ENCODE peak calls at places on chromosome 11, in six cellular contexts. F, B, Z, Q, T and H are unnamed samples.

GRCh38 chr11:126465573-126466287 is 110.2 kb downstream of the ST3GAL4 start:
- DNase-seq in F (no peak), Z (peak; percentile 53), Q (no peak), T (no peak), B (no peak), H (no peak)

GRCh38 chr11:110250168-110250567 is 46.2 kb downstream of the RDX start:
- DNase-seq in F (no peak), Z (no peak), B (no peak), Q (no peak), T (no peak), H (no peak)

GRCh38 chr11:133966924-133967598 is 10.3 kb upstream of the IGSF9B start:
- DNase-seq in F (peak; percentile 22), Z (no peak), Q (no peak), T (peak; percentile 41), B (no peak), H (peak; percentile 39)

GRCh38 chr11:23903044-23903704 is 593.7 kb upstream of the LUZP2 start:
- DNase-seq in F (peak; percentile 60), Q (peak; percentile 82), B (peak; percentile 4), Z (no peak), T (no peak), H (no peak)

GRCh38 chr11:9072790-9073189 is 18.6 kb downstream of the SCUBE2 start:
- DNase-seq in Z (no peak), B (no peak), T (no peak), Q (no peak), F (no peak), H (no peak)

GRCh38 chr11:94175545-94175944 is 46.9 kb downstream of the PANX1 start:
- DNase-seq in Q (no peak), T (no peak), F (no peak), Z (no peak), B (no peak), H (no peak)

GRCh38 chr11:27392278-27392677 is 29.3 kb upstream of the CCDC34 start:
- DNase-seq in F (no peak), Q (no peak), Z (no peak), T (no peak), B (no peak), H (no peak)

GRCh38 chr11:63831326-63831725 is 7.6 kb upstream of the MARK2 start:
- DNase-seq in F (no peak), T (no peak), B (no peak), Q (no peak), Z (no peak), H (no peak)

GRCh38 chr11:108906329-108906728 is 241.5 kb downstream of the DDX10 start:
- DNase-seq in Z (no peak), B (peak; percentile 34), F (peak; percentile 47), Q (peak; percentile 97), T (no peak), H (no peak)

GRCh38 chr11:7609521-7609920 is 63.8 kb downstream of the CYB5R2 start:
- DNase-seq in T (no peak), Z (no peak), F (no peak), B (no peak), Q (no peak), H (no peak)

GRCh38 chr11:70210516-70210915 is 7.4 kb downstream of the FADD start:
- DNase-seq in F (no peak), T (no peak), Q (no peak), Z (no peak), B (no peak), H (no peak)

GRCh38 chr11:99614353-99614752 is 593.6 kb downstream of the CNTN5 start:
- DNase-seq in Z (no peak), F (no peak), Q (no peak), B (no peak), T (no peak), H (no peak)

GRCh38 chr11:87187930-87188329 is 150.2 kb downstream of the TMEM135 start:
- DNase-seq in T (no peak), F (no peak), Z (no peak), Q (no peak), B (no peak), H (no peak)

GRCh38 chr11:73335204-73335923 is 27.3 kb downstream of the ARHGEF17 start:
- DNase-seq in B (peak; percentile 68), Q (peak; percentile 88), F (peak; percentile 73), T (peak; percentile 86), Z (no peak), H (peak; percentile 82)

GRCh38 chr11:2930705-2931415 is 1.6 kb upstream of the PHLDA2 start:
- DNase-seq in T (peak; percentile 70), B (peak; percentile 68), F (peak; percentile 90), Q (peak; percentile 68), Z (peak; percentile 16), H (peak; percentile 60)

GRCh38 chr11:109062445-109062844 is 359.5 kb upstream of the C11orf87 start:
- DNase-seq in B (no peak), F (no peak), Z (no peak), T (no peak), Q (no peak), H (no peak)

GRCh38 chr11:64867748-64868462 is 10.5 kb downstream of the EHD1 start:
- DNase-seq in F (no peak), B (no peak), Z (no peak), Q (no peak), T (no peak), H (no peak)

GRCh38 chr11:9570313-9570712 is 3.2 kb upstream of the WEE1 start:
- DNase-seq in Q (no peak), T (no peak), F (no peak), B (no peak), Z (no peak), H (no peak)

GRCh38 chr11:73381589-73381988 is 5.4 kb downstream of the RELT start:
- DNase-seq in Z (no peak), B (no peak), F (no peak), Q (no peak), T (no peak), H (peak; percentile 50)

GRCh38 chr11:103585911-103586310 is 450.5 kb upstream of the DDI1 start:
- DNase-seq in Q (no peak), B (no peak), T (no peak), F (no peak), Z (no peak), H (no peak)

GRCh38 chr11:81112718-81113117 is 1620.9 kb downstream of the FAM181B start:
- DNase-seq in Z (no peak), F (no peak), B (no peak), Q (no peak), T (no peak), H (no peak)

GRCh38 chr11:107140988-107141387 is 122.7 kb upstream of the GUCY1A2 start:
- DNase-seq in Z (no peak), B (no peak), Q (no peak), T (no peak), F (no peak), H (no peak)

GRCh38 chr11:130979386-130979972 is 63.2 kb upstream of the SNX19 start:
- DNase-seq in B (no peak), Z (no peak), Q (peak; percentile 20), T (no peak), F (peak; percentile 23), H (peak; percentile 21)

GRCh38 chr11:56688554-56688953 is 10.3 kb upstream of the OR9G1 start:
- DNase-seq in B (no peak), Q (no peak), F (no peak), Z (no peak), T (no peak), H (no peak)

GRCh38 chr11:134727204-134727603 is 315.2 kb upstream of the B3GAT1 start:
- DNase-seq in Z (no peak), F (no peak), Q (no peak), B (no peak), T (peak; percentile 38), H (peak; percentile 51)

DNA sequence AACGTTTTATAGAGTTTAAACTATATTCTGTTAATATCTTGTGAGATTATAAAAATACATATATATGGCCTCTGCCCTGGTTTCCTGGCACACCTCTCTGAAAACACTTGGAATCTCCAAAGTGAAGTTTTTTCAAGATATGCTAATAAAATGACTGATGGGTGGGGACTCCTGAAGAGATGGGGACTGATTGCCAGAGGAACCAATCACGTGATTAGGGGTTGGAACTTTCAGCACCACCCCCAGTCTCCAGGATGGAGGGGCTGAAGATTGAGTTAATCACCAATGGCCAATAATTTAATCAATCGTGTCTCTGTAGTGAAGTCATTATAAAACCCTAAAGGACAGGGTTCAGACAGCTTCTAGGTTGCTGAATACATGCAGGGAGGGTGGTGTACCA is 37.4 kb downstream of the C11orf71 start:
- DNase-seq in B (no peak), Z (no peak), Q (no peak), T (no peak), F (no peak), H (no peak)
- TF ChIP-seq MYC in B (no peak), Z (no peak), Q (no peak), T (no peak), F (no peak), H (no peak)

GRCh38 chr11:33665666-33666065 is 35.0 kb downstream of the C11orf91 start:
- DNase-seq in F (no peak), Z (no peak), B (no peak), Q (no peak), T (no peak), H (no peak)
- TF ChIP-seq MYC in F (no peak), Z (no peak), B (no peak), Q (no peak), T (no peak), H (no peak)

GRCh38 chr11:125448136-125448535 is 47.9 kb downstream of the FEZ1 start:
- DNase-seq in B (no peak), Q (no peak), T (no peak), F (no peak), Z (no peak), H (no peak)
- TF ChIP-seq MYC in B (no peak), Q (no peak), T (no peak), F (no peak), Z (no peak), H (no peak)

GRCh38 chr11:66359662-66360087 is 11.9 kb downstream of the SLC29A2 start:
- DNase-seq in F (no peak), B (no peak), T (peak; percentile 78), Q (no peak), Z (no peak), H (peak; percentile 67)
- TF ChIP-seq MYC in F (no peak), B (no peak), T (no peak), Q (no peak), Z (no peak), H (no peak)

DNA sequence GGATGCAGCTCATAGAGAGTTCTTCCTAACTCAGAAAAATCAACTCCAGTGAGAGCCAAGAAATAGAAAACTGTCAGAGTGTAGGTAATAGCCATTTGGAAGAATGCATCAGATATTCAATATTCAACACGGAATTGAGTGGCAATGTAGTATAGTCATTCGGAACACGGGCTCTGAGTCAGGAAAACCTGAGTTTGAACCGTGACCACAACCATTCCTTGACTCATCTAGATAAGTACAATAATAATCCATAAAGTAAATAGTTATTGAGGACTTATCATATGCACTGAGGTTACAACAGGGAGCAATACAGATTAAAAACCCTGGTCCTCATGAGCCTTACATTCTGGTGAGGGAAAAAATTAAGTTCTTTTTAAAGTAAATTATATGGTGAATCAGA is 62.6 kb upstream of the PHF21A start:
- DNase-seq in B (no peak), Q (no peak), T (no peak), Z (no peak), F (no peak), H (no peak)
- TF ChIP-seq MYC in B (no peak), Q (no peak), T (no peak), Z (no peak), F (no peak), H (no peak)

GRCh38 chr11:12126352-12127019 is 16.1 kb downstream of the MICAL2 start:
- DNase-seq in F (no peak), B (no peak), T (no peak), Z (no peak), Q (no peak), H (peak; percentile 91)
- TF ChIP-seq MYC in F (no peak), B (no peak), T (no peak), Z (no peak), Q (no peak), H (peak; percentile 35)